ENCODE peak calls at places on chromosomes 2 and 18, in four cellular contexts. L is NCI-H2171, O is mucosa of descending colon, V is IMR-90. C is an unnamed sample.
A peak's percentile ranks its signal among the peaks of the same experiment; 100 is the strongest.

GRCh38 chr2:99662761-99663341 is 173.0 kb upstream of the REV1 start:
- DNase-seq in L (peak; percentile 2), O (no peak), V (peak; percentile 97), C (no peak)

GRCh38 chr18:36372902-36373301 is 75.4 kb downstream of the FHOD3 start:
- DNase-seq in L (no peak), O (no peak), V (peak; percentile 85), C (no peak)

GRCh38 chr2:207502199-207502598 is 27.6 kb upstream of the CREB1 start:
- DNase-seq in L (no peak), O (no peak), V (no peak), C (no peak)

GRCh38 chr2:193228276-193228675 is 1033.5 kb upstream of the TMEFF2 start:
- DNase-seq in L (no peak), O (no peak), V (no peak), C (no peak)

GRCh38 chr2:61937098-61937497 is 31.6 kb downstream of the COMMD1 start:
- DNase-seq in L (no peak), O (no peak), V (no peak), C (no peak)

GRCh38 chr2:126793885-126794613 is 104.6 kb upstream of the TEX51 start:
- DNase-seq in L (no peak), O (no peak), V (no peak), C (peak; percentile 59)

GRCh38 chr2:109318150-109318948 is 189.3 kb downstream of the SH3RF3 start:
- DNase-seq in L (peak; percentile 77), O (peak; percentile 77), V (peak; percentile 98), C (no peak)

GRCh38 chr2:55038428-55038827 is 11.8 kb downstream of the RTN4 start:
- DNase-seq in L (no peak), O (no peak), V (no peak), C (no peak)